ENCODE peak calls at places on chromosomes 13 and 19, in four cellular contexts. G, T, W and Z are unnamed samples.

GRCh38 chr13:29830000-29830399 is 20.4 kb downstream of the UBL3 start:
- DNase-seq in G (no peak), W (no peak), T (no peak), Z (no peak)

GRCh38 chr19:42184401-42184861 is 33.0 kb downstream of the DEDD2 start:
- DNase-seq in T (peak), W (peak), G (peak), Z (peak)

GRCh38 chr19:19487077-19488040 is 28.0 kb downstream of the TSSK6 start:
- DNase-seq in T (no peak), W (no peak), G (no peak), Z (no peak)

GRCh38 chr13:98475521-98475920 is 101.4 kb downstream of the STK24 start:
- DNase-seq in T (peak), G (no peak), W (peak), Z (peak)

GRCh38 chr19:34350161-34350561 is 14.8 kb upstream of the GPI start:
- DNase-seq in T (no peak), W (no peak), G (peak), Z (no peak)

GRCh38 chr13:100828226-100828625 is 153.6 kb upstream of the TMTC4 start:
- DNase-seq in W (no peak), T (peak), G (no peak), Z (no peak)

GRCh38 chr19:10701955-10702307 is 692 bp downstream of the QTRT1 start:
- DNase-seq in W (no peak), T (peak), G (no peak), Z (peak)

GRCh38 chr19:7257148-7258041 is 36.8 kb downstream of the INSR start:
- DNase-seq in T (peak), G (peak), W (no peak), Z (no peak)

GRCh38 chr19:43316591-43317319 is 36.7 kb upstream of the CD177 start:
- DNase-seq in T (peak), W (peak), G (peak), Z (no peak)

DNA sequence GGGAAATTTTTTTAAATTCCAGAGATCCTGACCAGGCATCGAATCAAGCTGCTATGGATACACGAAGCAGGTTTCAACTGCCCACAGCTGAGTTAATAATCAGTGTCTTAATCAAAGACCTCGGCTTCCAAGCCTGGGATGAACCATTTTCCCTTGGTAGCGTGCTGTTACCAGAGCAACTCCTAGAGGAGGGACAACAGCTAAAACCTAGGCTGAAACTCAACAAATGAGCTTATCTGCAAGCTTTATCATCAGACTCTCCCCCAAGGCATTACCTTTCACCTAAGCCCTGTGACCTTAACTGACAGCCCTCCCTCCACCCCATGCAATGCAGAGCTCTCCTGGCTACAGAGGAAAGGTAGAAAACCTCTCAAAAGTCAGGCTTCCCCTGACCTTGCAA is 39.7 kb downstream of the RCBTB1 start:
- DNase-seq in W (no peak), G (no peak), T (peak), Z (no peak)
- H2BK15ac ChIP-seq in W (no peak), G (no peak), T (no peak), Z (no peak)

GRCh38 chr19:18231775-18232174 is 5.5 kb upstream of the PDE4C start:
- DNase-seq in W (no peak), T (no peak), G (no peak), Z (no peak)

GRCh38 chr19:18232540-18233223 is 6.4 kb upstream of the PDE4C start:
- DNase-seq in G (no peak), T (peak), W (peak), Z (peak)

GRCh38 chr19:18229915-18230314 is 3.7 kb upstream of the PDE4C start:
- DNase-seq in T (no peak), W (no peak), G (no peak), Z (no peak)

GRCh38 chr19:18229474-18229873 is 3.2 kb upstream of the PDE4C start:
- DNase-seq in T (no peak), W (no peak), G (no peak), Z (no peak)

GRCh38 chr19:18230941-18231734 is 4.9 kb upstream of the PDE4C start:
- DNase-seq in T (no peak), G (no peak), W (peak), Z (no peak)
- H3K23ac ChIP-seq in T (no peak), G (no peak), W (no peak), Z (no peak)

GRCh38 chr19:50607874-50608785 is 31.6 kb downstream of the SYT3 start:
- DNase-seq in W (peak), T (peak), G (peak), Z (peak)
- H3K4me3 ChIP-seq in W (peak), T (no peak), G (no peak), Z (no peak)

DNA sequence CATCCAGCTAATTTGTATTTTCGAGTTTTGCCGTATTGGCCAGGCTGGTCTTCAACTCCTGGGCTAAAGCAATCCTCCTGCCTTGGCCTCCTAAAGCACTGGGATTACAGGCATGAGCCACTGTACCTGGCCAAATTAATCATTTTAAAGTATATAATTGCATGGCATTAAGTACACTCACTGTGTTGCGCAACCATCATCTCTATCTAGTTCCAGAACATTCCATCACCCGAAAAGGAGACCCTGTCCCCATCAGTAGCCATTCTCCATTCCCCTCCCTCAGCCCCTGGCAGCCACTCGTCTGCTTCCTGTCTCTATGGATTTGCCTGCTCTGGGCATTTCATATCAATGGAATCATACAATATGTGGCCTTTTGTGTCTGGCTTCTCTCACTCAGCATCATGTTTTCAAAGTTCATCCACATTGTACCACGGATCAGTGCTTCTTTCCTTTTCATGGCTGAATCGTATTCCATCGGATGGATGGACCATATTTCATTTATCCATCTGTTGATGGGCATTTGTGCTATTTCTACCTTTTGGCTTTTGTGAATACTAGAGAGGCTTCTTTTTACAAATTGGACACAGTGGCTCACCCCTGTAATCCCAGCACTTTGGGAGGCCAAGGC is 13.1 kb downstream of the PGPEP1 start:
- DNase-seq in W (no peak), T (no peak), G (no peak), Z (no peak)
- H2BK15ac ChIP-seq in W (peak), T (no peak), G (no peak), Z (no peak)

GRCh38 chr19:55675661-55676354 is 782 bp downstream of the EPN1 start:
- DNase-seq in T (no peak), W (no peak), G (no peak), Z (no peak)
- H3K23ac ChIP-seq in T (no peak), W (no peak), G (peak), Z (no peak)

GRCh38 chr19:5782945-5783919 is 1.3 kb downstream of the PRR22 start:
- DNase-seq in G (no peak), T (no peak), W (no peak), Z (no peak)

GRCh38 chr19:5784581-5785147 is at the start of gene PRR22:
- DNase-seq in T (no peak), G (no peak), W (no peak), Z (no peak)

GRCh38 chr19:5778402-5778801 is 6.1 kb downstream of the PRR22 start:
- DNase-seq in W (no peak), T (no peak), G (no peak), Z (no peak)

GRCh38 chr19:5785423-5785822 is 877 bp upstream of the PRR22 start:
- DNase-seq in G (no peak), T (no peak), W (no peak), Z (no peak)

GRCh38 chr19:5782322-5782721 is 2.2 kb downstream of the PRR22 start:
- DNase-seq in G (no peak), T (no peak), W (no peak), Z (no peak)
- H3K4me3 ChIP-seq in G (no peak), T (no peak), W (no peak), Z (no peak)

GRCh38 chr19:4580961-4581380 is 21.5 kb upstream of the SEMA6B start:
- DNase-seq in W (peak), G (no peak), T (no peak), Z (no peak)
- H2BK15ac ChIP-seq in W (no peak), G (no peak), T (no peak), Z (peak)